ENCODE peak calls at places on chromosomes 1 and 21, in seven cellular contexts. K, B, A, J, D, R and V are unnamed samples. For H3K36me3, the result is how much of the 10 kb centered on the place peaks cover.

GRCh38 chr1:68361511-68361910 is 88.2 kb downstream of the RPE65 start:
- DNase-seq in K (no peak), B (no peak), A (no peak), J (no peak), D (no peak), R (peak), V (no peak)

GRCh38 chr1:220894025-220894923 is 15.0 kb downstream of the HLX start:
- DNase-seq in K (no peak), B (no peak), A (peak), J (no peak), D (no peak), R (no peak), V (no peak)

GRCh38 chr1:24954022-24954421 is 23.9 kb upstream of the RUNX3 start:
- DNase-seq in K (no peak), B (no peak), A (no peak), J (no peak), D (no peak), R (no peak), V (no peak)

GRCh38 chr1:40064797-40065492 is 24.4 kb downstream of the CAP1 start:
- DNase-seq in K (no peak), B (no peak), A (no peak), J (no peak), D (no peak), R (no peak), V (no peak)

GRCh38 chr1:79549191-79549590 is 542.7 kb upstream of the ADGRL4 start:
- DNase-seq in K (no peak), B (no peak), A (no peak), J (no peak), D (no peak), R (no peak), V (no peak)

GRCh38 chr1:216887032-216887431 is 163.8 kb upstream of the ESRRG start:
- DNase-seq in K (no peak), B (no peak), A (no peak), J (no peak), D (no peak), R (peak), V (no peak)

GRCh38 chr21:31875424-31876097 is 2.7 kb downstream of the HUNK start:
- DNase-seq in K (no peak), B (no peak), A (no peak), J (no peak), D (no peak), R (peak), V (no peak)

GRCh38 chr1:171954386-171954785 is 113.1 kb downstream of the DNM3 start:
- DNase-seq in K (no peak), B (no peak), A (peak), J (no peak), D (no peak), R (no peak), V (no peak)

GRCh38 chr21:25456672-25457071 is 150.6 kb downstream of the MRPL39 start:
- DNase-seq in K (no peak), B (no peak), A (no peak), J (no peak), D (no peak), R (peak), V (peak)

GRCh38 chr1:99264201-99265021 is at the start of gene PLPPR4:
- DNase-seq in K (peak), B (peak), A (peak), J (peak), D (no peak), R (peak), V (peak)

GRCh38 chr1:243325305-243325890 is 69.6 kb downstream of the SDCCAG8 start:
- DNase-seq in K (peak), B (no peak), A (peak), J (no peak), D (no peak), R (peak), V (peak)

GRCh38 chr1:41649445-41650175 is 165.1 kb upstream of the EDN2 start:
- DNase-seq in K (no peak), B (no peak), A (no peak), J (no peak), D (no peak), R (no peak), V (no peak)

GRCh38 chr1:41646186-41646585 is 161.7 kb upstream of the EDN2 start:
- DNase-seq in K (no peak), B (no peak), A (no peak), J (no peak), D (no peak), R (no peak), V (no peak)

GRCh38 chr1:41648230-41648629 is 163.7 kb upstream of the EDN2 start:
- DNase-seq in K (no peak), B (no peak), A (no peak), J (no peak), D (no peak), R (no peak), V (no peak)

GRCh38 chr1:41648844-41649243 is 164.4 kb upstream of the EDN2 start:
- DNase-seq in K (no peak), B (no peak), A (no peak), J (no peak), D (no peak), R (no peak), V (no peak)

DNA sequence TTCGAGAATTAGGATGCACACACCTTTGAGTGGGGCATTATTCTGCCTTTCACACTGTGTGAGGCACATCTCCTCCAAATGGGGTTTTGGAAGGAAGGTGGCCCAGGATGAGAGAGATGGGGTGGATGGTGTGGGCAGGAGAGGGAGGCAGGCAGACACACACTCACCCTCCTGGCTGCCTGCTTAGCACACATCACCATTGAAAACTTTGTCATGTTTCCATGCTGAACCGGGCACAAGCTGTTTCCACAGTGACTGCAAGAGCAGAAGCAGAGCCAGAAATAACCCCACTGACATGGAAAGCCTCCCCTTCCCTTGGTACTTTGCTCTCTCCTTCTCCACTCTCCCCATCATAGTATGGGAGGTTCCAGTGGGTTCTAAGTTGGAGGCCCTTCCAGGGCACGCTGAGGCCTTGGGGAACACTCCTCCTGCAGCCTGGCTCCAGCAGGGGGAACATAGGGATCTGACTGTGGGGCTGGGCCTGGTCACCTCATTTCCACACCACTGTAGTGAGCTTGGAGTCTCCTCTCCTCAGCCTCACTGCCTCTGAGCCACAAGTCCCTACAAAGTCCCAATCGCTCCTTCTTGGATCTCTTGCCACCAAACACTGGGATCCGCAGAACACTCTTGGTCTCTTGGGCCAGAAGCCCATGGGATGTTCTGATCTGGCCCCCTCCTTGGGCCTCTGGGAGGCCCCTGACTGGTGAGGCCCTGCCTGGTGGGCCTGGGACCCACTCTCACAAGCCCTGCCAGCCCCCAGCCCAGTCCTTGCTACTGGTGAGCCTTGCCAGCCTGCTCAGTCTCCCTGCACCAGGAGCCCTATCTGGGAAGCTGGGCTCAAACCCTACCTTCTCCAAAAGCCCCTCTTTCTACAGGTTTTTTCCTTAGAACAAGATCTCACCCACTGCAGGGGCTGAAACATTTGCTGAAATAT is 163.0 kb upstream of the EDN2 start:
- DNase-seq in K (no peak), B (no peak), A (no peak), J (no peak), D (no peak), R (no peak), V (no peak)
- H3K36me3 ChIP-seq in K (under half), B (under half), A (under half), J (under half), D (under half), R (under half), V (under half)

GRCh38 chr1:153648000-153648643 is 10.4 kb upstream of the SNAPIN start:
- DNase-seq in K (no peak), B (peak), A (no peak), J (no peak), D (no peak), R (no peak), V (no peak)
- H3K27ac ChIP-seq in K (no peak), B (no peak), A (no peak), J (no peak), D (peak), R (no peak), V (no peak)

GRCh38 chr1:14535619-14536355 is 62.7 kb upstream of the KAZN start:
- DNase-seq in K (no peak), B (no peak), A (no peak), J (no peak), D (no peak), R (no peak), V (no peak)
- TF ChIP-seq CTCF in K (no peak), B (no peak), A (no peak), J (no peak), D (no peak), R (no peak), V (no peak)

DNA sequence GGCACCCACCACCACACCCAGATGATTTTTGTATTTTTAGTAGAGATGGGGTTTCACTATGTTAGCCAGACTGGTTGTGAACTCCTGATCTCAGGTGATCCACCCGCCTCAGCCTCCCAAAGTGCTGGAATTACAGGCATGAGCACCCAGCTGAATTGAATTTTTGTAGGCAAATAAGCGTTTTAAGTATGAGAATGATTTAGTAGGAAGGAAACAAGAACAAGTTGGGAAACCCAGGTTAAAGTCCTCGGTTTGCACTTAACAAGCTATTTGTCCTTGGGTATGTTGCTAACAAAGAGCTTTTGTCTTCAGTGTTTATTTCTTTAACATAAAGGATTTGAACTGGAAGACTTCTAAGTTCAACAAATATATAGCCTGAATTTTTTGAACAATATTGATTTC is 23.9 kb downstream of the BTF3L4 start:
- DNase-seq in K (no peak), B (no peak), A (no peak), J (no peak), D (no peak), R (no peak), V (no peak)
- H3K36me3 ChIP-seq in K (under half), B (under half), A (under half), J (under half), D (under half), R (under half), V (under half)

GRCh38 chr1:186878356-186878755 is 49.6 kb downstream of the PLA2G4A start:
- DNase-seq in K (no peak), B (no peak), A (no peak), J (no peak), D (no peak), R (no peak), V (no peak)
- H3K27ac ChIP-seq in K (no peak), B (no peak), A (no peak), J (no peak), D (no peak), R (no peak), V (no peak)

DNA sequence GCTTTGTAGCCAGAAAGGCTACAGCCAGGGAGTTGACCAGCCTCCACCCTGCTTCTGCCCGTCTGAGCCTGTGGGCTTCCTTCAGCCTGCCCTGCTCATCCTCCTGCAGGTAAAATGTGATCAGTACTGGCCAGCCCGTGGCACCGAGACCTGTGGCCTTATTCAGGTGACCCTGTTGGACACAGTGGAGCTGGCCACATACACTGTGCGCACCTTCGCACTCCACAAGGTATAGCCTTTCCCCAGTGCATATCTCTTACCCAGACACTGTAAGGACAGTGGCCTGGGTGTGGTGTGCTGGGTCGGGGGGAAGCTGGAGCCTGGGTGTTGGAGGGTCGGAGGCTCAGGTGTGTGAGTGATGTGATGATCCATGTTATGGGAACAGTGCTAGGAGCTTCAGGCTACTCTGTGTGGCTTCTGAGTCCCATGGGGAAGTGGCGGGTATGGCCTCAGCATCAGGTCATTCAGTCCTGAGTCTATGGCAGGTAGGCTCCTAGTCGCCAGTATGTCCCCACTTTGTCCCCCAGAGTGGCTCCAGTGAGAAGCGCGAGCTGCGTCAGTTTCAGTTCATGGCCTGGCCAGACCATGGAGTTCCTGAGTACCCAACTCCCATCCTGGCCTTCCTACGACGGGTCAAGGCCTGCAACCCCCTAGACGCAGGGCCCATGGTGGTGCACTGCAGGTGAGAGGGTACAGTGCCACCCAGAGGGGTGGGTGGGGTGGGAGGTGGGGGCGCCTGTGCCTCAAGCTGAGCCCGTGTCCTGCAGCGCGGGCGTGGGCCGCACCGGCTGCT is 31.2 kb upstream of the KDM4A start:
- DNase-seq in K (no peak), B (peak), A (no peak), J (peak), D (no peak), R (no peak), V (no peak)
- TF ChIP-seq CTCF in K (no peak), B (no peak), A (no peak), J (no peak), D (no peak), R (no peak), V (no peak)

GRCh38 chr1:12282142-12282541 is 52.3 kb downstream of the VPS13D start:
- DNase-seq in K (no peak), B (no peak), A (no peak), J (no peak), D (no peak), R (no peak), V (no peak)
- H3K36me3 ChIP-seq in K (under half), B (half or more), A (under half), J (half or more), D (half or more), R (under half), V (under half)

GRCh38 chr1:2548068-2548589 is 8.0 kb upstream of the TNFRSF14 start:
- DNase-seq in K (peak), B (peak), A (peak), J (peak), D (peak), R (peak), V (no peak)
- H3K27ac ChIP-seq in K (peak), B (peak), A (peak), J (peak), D (peak), R (no peak), V (no peak)

DNA sequence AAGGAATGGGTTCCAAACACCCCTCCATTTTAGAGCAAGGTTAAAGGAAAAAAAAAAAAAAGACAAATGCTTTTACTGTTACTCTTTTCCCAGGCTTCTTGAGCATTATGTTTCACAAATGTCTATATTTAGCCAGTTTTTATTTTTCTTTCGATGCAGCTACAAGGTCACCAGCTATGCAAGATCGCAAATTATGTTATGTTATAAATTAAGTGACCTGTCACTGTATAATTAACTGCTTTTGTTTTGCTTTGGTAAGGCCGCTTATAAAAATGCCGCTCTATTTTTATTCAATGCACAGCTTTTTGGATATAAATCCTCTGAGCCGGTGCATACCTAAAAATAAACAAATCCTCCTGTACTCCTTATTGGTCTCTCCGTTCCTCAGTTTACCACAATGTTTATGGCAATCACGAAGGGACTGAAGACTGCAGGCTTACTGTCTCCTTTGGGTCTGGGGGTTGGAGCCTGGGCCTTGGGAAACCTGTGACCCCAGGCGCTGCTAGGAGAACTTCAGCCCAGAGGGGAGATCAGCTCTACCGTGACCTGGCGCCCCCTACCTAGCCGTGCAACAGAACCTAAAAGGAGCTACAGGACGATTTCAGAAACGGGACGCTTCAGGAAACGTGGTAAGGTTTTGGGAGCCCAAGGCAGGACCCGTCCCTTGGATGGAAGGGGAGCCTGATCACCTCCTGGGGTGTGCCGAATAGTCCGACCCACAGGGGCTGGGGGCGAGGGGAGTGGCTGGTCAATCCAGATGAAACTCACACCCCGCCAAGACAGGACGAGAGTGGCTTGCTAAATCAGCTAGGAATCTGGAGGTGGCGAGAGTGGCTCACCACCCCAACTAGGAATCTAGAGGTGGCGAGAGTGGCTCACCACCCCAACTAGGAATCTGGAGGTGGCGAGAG is 101.2 kb upstream of the CD55 start:
- DNase-seq in K (no peak), B (no peak), A (no peak), J (peak), D (no peak), R (no peak), V (no peak)
- TF ChIP-seq CTCF in K (no peak), B (no peak), A (peak), J (no peak), D (no peak), R (no peak), V (no peak)

GRCh38 chr1:154962238-154962678 is 676 bp upstream of the PYGO2 start:
- DNase-seq in K (no peak), B (no peak), A (peak), J (peak), D (no peak), R (peak), V (no peak)

GRCh38 chr1:154963643-154964042 is 2.1 kb upstream of the PYGO2 start:
- DNase-seq in K (no peak), B (no peak), A (no peak), J (peak), D (no peak), R (no peak), V (no peak)

GRCh38 chr1:154961497-154962237 is at the start of gene PYGO2:
- DNase-seq in K (no peak), B (peak), A (peak), J (peak), D (peak), R (peak), V (peak)

GRCh38 chr1:154964359-154964758 is 2.8 kb upstream of the PYGO2 start:
- DNase-seq in K (no peak), B (no peak), A (no peak), J (no peak), D (no peak), R (no peak), V (no peak)

GRCh38 chr1:154962795-154963330 is 1.3 kb upstream of the PYGO2 start:
- DNase-seq in K (no peak), B (no peak), A (no peak), J (peak), D (no peak), R (no peak), V (no peak)
- H3K36me3 ChIP-seq in K (half or more), B (half or more), A (under half), J (half or more), D (half or more), R (half or more), V (half or more)